ENCODE peak calls at places on chromosomes 7 and 10, in six cellular contexts. D, H, W, A, X and B are unnamed samples.

GRCh38 chr10:92604841-92605240 is 11.9 kb downstream of the KIF11 start:
- DNase-seq in A (no peak), H (no peak), X (no peak), D (no peak), W (no peak), B (no peak)

GRCh38 chr7:80284848-80285247 is 150.2 kb downstream of the GNAI1 start:
- DNase-seq in A (no peak), X (no peak), D (no peak), W (peak), H (no peak), B (no peak)

GRCh38 chr7:138387755-138388475 is 72.1 kb upstream of the TRIM24 start:
- DNase-seq in W (peak), D (no peak), A (no peak), H (no peak), X (no peak), B (no peak)

GRCh38 chr7:53397911-53398310 is 362.5 kb downstream of the POM121L12 start:
- DNase-seq in D (no peak), W (peak), H (no peak), X (no peak), A (no peak), B (no peak)

GRCh38 chr10:101226506-101226887 is 2.8 kb downstream of the LBX1 start:
- DNase-seq in H (peak), W (no peak), A (no peak), D (no peak), X (no peak), B (no peak)

GRCh38 chr10:25786181-25786580 is 147.8 kb upstream of the MYO3A start:
- DNase-seq in X (peak), D (no peak), W (no peak), A (no peak), H (no peak), B (no peak)

GRCh38 chr7:156167987-156168386 is 355.7 kb upstream of the SHH start:
- DNase-seq in A (no peak), H (no peak), W (no peak), D (no peak), X (no peak), B (no peak)

GRCh38 chr7:44977304-44977858 is 1.4 kb downstream of the MYO1G start:
- DNase-seq in H (no peak), D (no peak), A (no peak), X (no peak), W (no peak), B (no peak)

GRCh38 chr7:50644114-50644513 is 78.9 kb upstream of the DDC start:
- DNase-seq in W (no peak), X (no peak), D (no peak), H (no peak), A (no peak), B (no peak)

GRCh38 chr10:68871731-68872342 is 29.3 kb upstream of the DDX50 start:
- DNase-seq in X (peak), A (peak), D (no peak), W (peak), H (no peak), B (no peak)

GRCh38 chr7:103843689-103844480 is 145.6 kb downstream of the RELN start:
- DNase-seq in W (no peak), D (no peak), H (no peak), A (no peak), X (no peak), B (no peak)

GRCh38 chr7:139597028-139597427 is 73.5 kb downstream of the CLEC2L start:
- DNase-seq in X (no peak), A (no peak), H (no peak), W (no peak), D (no peak), B (no peak)

GRCh38 chr7:155217629-155218028 is 80.0 kb upstream of the INSIG1 start:
- DNase-seq in D (no peak), W (no peak), H (no peak), X (no peak), A (no peak), B (no peak)

GRCh38 chr7:35366167-35367155 is 112.6 kb upstream of the TBX20 start:
- DNase-seq in W (no peak), H (no peak), X (no peak), D (no peak), A (no peak), B (peak)

GRCh38 chr7:7427363-7427762 is 108.3 kb downstream of the COL28A1 start:
- DNase-seq in D (no peak), X (no peak), W (no peak), H (no peak), A (no peak), B (no peak)

GRCh38 chr10:73967544-73967943 is 30.4 kb upstream of the VCL start:
- DNase-seq in A (no peak), X (no peak), H (no peak), W (no peak), D (no peak), B (no peak)

GRCh38 chr10:75525646-75526045 is 94.2 kb downstream of the LRMDA start:
- DNase-seq in X (no peak), H (no peak), D (no peak), A (no peak), W (peak), B (no peak)

GRCh38 chr7:38905026-38905759 is 3.8 kb downstream of the VPS41 start:
- DNase-seq in X (no peak), W (no peak), H (no peak), D (no peak), A (no peak), B (no peak)

GRCh38 chr10:131195116-131195515 is 116.4 kb downstream of the TCERG1L start:
- DNase-seq in D (no peak), H (no peak), W (no peak), A (no peak), X (no peak), B (no peak)